ENCODE peak calls at places on chromosome 10, in five cellular contexts. A is OCI-LY7, X is HepG2, E is GM23248, G is endothelial cell of umbilical vein. B is an unnamed sample.

GRCh38 chr10:47289921-47290320 is 10.1 kb upstream of the GDF10 start:
- DNase-seq in X (no peak), G (no peak), A (no peak), E (no peak), B (no peak)

GRCh38 chr10:124408357-124408756 is 10.4 kb downstream of the OAT start:
- DNase-seq in G (no peak), X (no peak), A (no peak), E (no peak), B (no peak)

GRCh38 chr10:130463876-130464360 is 327.7 kb downstream of the GLRX3 start:
- DNase-seq in E (no peak), A (no peak), G (no peak), X (no peak), B (no peak)

GRCh38 chr10:53619678-53620077 is 847.1 kb upstream of the MBL2 start:
- DNase-seq in G (no peak), X (peak; percentile 0), E (no peak), A (no peak), B (peak; percentile 4)

GRCh38 chr10:103781329-103782061 is 73.9 kb downstream of the SH3PXD2A start:
- DNase-seq in E (peak; percentile 97), A (peak; percentile 48), G (peak; percentile 22), X (peak; percentile 78), B (peak; percentile 92)

GRCh38 chr10:65793738-65794425 is 1132.0 kb upstream of the LRRTM3 start:
- DNase-seq in X (no peak), E (no peak), A (no peak), G (no peak), B (no peak)

GRCh38 chr10:24118246-24118645 is 90.7 kb upstream of the KIAA1217 start:
- DNase-seq in A (no peak), G (no peak), X (no peak), E (no peak), B (no peak)

GRCh38 chr10:112295853-112296830 is 12.9 kb downstream of the TECTB start:
- DNase-seq in A (no peak), E (peak; percentile 71), X (peak; percentile 76), G (no peak), B (no peak)

GRCh38 chr10:26860026-26860541 is 674 bp downstream of the ABI1 start:
- DNase-seq in G (peak; percentile 71), E (peak; percentile 83), A (peak; percentile 59), X (peak; percentile 30), B (peak; percentile 69)

GRCh38 chr10:114631678-114632417 is 26.2 kb downstream of the ABLIM1 start:
- DNase-seq in G (peak; percentile 60), A (no peak), E (peak; percentile 69), X (peak; percentile 76), B (peak; percentile 50)

GRCh38 chr10:329361-330099 is 194.3 kb downstream of the ZMYND11 start:
- DNase-seq in E (peak; percentile 98), G (peak; percentile 85), A (peak; percentile 82), X (peak; percentile 80), B (peak; percentile 37)

GRCh38 chr10:3806603-3807002 is 21.6 kb upstream of the KLF6 start:
- DNase-seq in E (peak; percentile 98), X (peak; percentile 39), G (peak; percentile 89), A (peak; percentile 42), B (peak; percentile 63)

GRCh38 chr10:15385552-15386455 is 14.7 kb upstream of the FAM171A1 start:
- DNase-seq in E (no peak), G (peak; percentile 89), A (no peak), X (no peak), B (no peak)

GRCh38 chr10:14371616-14372015 is 40.9 kb upstream of the FRMD4A start:
- DNase-seq in A (no peak), E (no peak), X (no peak), G (no peak), B (no peak)

DNA sequence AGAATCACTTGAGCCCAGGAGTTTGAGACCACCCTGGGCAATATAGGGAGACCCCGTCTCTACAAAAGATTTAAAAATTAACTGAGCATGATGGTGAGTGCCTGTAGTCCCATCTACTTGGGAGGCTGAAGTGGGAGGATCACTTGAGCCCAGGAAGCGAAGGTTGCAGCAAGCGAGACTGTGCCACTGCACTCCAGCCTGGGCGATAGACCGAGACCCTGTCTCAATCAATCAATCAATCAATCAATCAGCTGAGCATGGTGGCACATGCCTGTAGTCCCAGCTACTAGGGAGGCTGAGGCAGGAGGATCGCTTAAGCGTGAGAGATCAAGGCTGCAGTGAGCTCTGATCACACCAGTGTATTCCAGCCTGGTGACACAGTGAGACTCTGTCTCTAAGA is 40.5 kb downstream of the DNAJB12 start:
- DNase-seq in G (no peak), X (no peak), A (no peak), E (no peak), B (no peak)
- H3K4me1 ChIP-seq in G (peaks cover 45% of the 10 kb centered on the region), X (peaks cover 78% of the 10 kb centered on the region), A (peaks cover 40% of the 10 kb centered on the region), E (peaks cover 32% of the 10 kb centered on the region), B (peaks cover 95% of the 10 kb centered on the region)

GRCh38 chr10:102113261-102113955 is 6.8 kb downstream of the LDB1 start:
- DNase-seq in X (no peak), A (no peak), G (no peak), E (no peak), B (no peak)

GRCh38 chr10:102113956-102114857 is 6.0 kb downstream of the LDB1 start:
- DNase-seq in G (peak; percentile 27), X (no peak), E (peak; percentile 74), A (no peak), B (no peak)

GRCh38 chr10:102111276-102111675 is 8.9 kb downstream of the LDB1 start:
- DNase-seq in E (no peak), A (no peak), G (no peak), X (no peak), B (no peak)

GRCh38 chr10:102114861-102115618 is 5.1 kb downstream of the LDB1 start:
- DNase-seq in X (peak; percentile 79), E (peak; percentile 94), A (peak; percentile 87), G (peak; percentile 81), B (peak; percentile 39)

DNA sequence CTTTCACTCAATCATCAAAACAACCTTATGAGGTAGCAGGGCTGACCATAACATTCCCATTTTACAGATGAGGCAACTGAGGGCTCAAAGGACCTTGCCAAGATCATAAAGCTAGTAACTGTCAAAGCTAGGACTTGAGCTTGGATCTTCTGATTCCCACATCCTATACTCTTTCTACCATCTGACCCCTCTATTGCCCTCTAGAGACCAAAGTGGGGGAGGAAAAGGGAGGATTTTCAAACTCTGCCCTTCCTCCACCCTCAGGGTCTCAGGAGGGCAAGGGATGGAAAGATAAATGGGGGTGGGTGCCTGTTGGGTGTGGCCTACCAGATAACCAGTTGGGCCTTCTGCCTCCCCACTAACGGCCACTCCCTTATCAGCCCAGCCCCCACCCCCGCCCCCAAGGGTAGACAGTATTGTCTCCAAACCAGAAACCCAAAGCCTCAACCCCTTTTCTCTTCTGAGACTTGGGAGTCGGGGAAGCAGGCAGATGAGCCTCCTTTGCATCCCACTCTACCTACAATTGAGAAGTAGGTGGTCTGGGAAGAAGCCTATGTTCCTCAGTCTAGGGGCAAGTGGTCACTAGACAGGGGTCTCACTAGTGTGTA is 7.9 kb downstream of the LDB1 start:
- DNase-seq in X (no peak), A (no peak), G (no peak), E (no peak), B (no peak)
- H3K4me3 ChIP-seq in X (no peak overlapping the region), A (no peak overlapping the region), G (no peak overlapping the region), E (no peak overlapping the region), B (no peak overlapping the region)

GRCh38 chr10:89785095-89785494 is 83.7 kb downstream of the KIF20B start:
- DNase-seq in E (no peak), A (no peak), G (no peak), X (no peak), B (no peak)

GRCh38 chr10:89793649-89794254 is 92.4 kb downstream of the KIF20B start:
- DNase-seq in G (peak; percentile 73), A (peak; percentile 72), X (peak; percentile 73), E (peak; percentile 74), B (peak; percentile 49)

GRCh38 chr10:89792187-89792586 is 90.8 kb downstream of the KIF20B start:
- DNase-seq in G (peak; percentile 10), A (no peak), E (peak; percentile 19), X (no peak), B (no peak)

GRCh38 chr10:89783406-89783805 is 82.0 kb downstream of the KIF20B start:
- DNase-seq in A (no peak), X (no peak), E (peak; percentile 27), G (peak; percentile 51), B (no peak)

GRCh38 chr10:89789188-89789587 is 87.8 kb downstream of the KIF20B start:
- DNase-seq in G (no peak), A (no peak), X (no peak), E (no peak), B (no peak)
- H3K4me2 ChIP-seq in G (no peak overlapping the region), A (no peak overlapping the region), X (no peak overlapping the region), E (no peak overlapping the region), B (no peak overlapping the region)

GRCh38 chr10:59896186-59896585 is 10.2 kb downstream of the CCDC6 start:
- DNase-seq in G (no peak), X (no peak), E (no peak), A (no peak), B (no peak)

GRCh38 chr10:59900044-59900727 is 6.2 kb downstream of the CCDC6 start:
- DNase-seq in X (no peak), E (no peak), A (peak; percentile 56), G (no peak), B (no peak)

GRCh38 chr10:59901481-59901880 is 4.9 kb downstream of the CCDC6 start:
- DNase-seq in E (no peak), A (no peak), G (no peak), X (no peak), B (no peak)

GRCh38 chr10:59895629-59896116 is 10.7 kb downstream of the CCDC6 start:
- DNase-seq in G (no peak), E (peak; percentile 24), X (peak; percentile 80), A (no peak), B (peak; percentile 17)

GRCh38 chr10:59898125-59898835 is 8.1 kb downstream of the CCDC6 start:
- DNase-seq in X (no peak), G (no peak), A (no peak), E (no peak), B (no peak)
- H3K4me1 ChIP-seq in X (peaks cover 56% of the 10 kb centered on the region), G (no peaks in the 10 kb centered on the region), A (peaks cover 26% of the 10 kb centered on the region), E (peaks cover 22% of the 10 kb centered on the region), B (peaks cover 37% of the 10 kb centered on the region)